ENCODE peak calls at places on chromosomes 7 and 10, in eight cellular contexts. One of them, this sample, is unnamed.

GRCh38 chr10:78634389-78634815 is 434.4 kb upstream of the ZMIZ1 start:
- DNase-seq in transverse colon: no peak
- DNase-seq in AG04449: no peak
- DNase-seq in fibroblast of lung: peak; percentile 39
- DNase-seq in kidney epithelial cell: peak; percentile 26
- DNase-seq in neural crest cell: no peak
- DNase-seq in fibroblast of pulmonary artery: peak; percentile 13
- DNase-seq in tibial nerve: no peak
- DNase-seq in this sample: no peak

GRCh38 chr10:43252785-43253341 is 14.0 kb downstream of the RASGEF1A start:
- DNase-seq in fibroblast of lung: no peak
- DNase-seq in neural crest cell: no peak
- DNase-seq in kidney epithelial cell: no peak
- DNase-seq in tibial nerve: peak; percentile 8
- DNase-seq in AG04449: no peak
- DNase-seq in fibroblast of pulmonary artery: no peak
- DNase-seq in transverse colon: no peak
- DNase-seq in this sample: no peak

GRCh38 chr10:132417957-132418441 is 21.0 kb downstream of the PWWP2B start:
- DNase-seq in transverse colon: peak; percentile 66
- DNase-seq in tibial nerve: no peak
- DNase-seq in fibroblast of lung: no peak
- DNase-seq in AG04449: no peak
- DNase-seq in fibroblast of pulmonary artery: no peak
- DNase-seq in neural crest cell: no peak
- DNase-seq in kidney epithelial cell: no peak
- DNase-seq in this sample: no peak

GRCh38 chr10:77111611-77112550 is 525.7 kb downstream of the KCNMA1 start:
- DNase-seq in neural crest cell: peak; percentile 37
- DNase-seq in transverse colon: no peak
- DNase-seq in fibroblast of pulmonary artery: peak; percentile 80
- DNase-seq in tibial nerve: no peak
- DNase-seq in AG04449: peak; percentile 52
- DNase-seq in kidney epithelial cell: peak; percentile 67
- DNase-seq in fibroblast of lung: peak; percentile 76
- DNase-seq in this sample: peak; percentile 46

GRCh38 chr10:110802090-110802489 is 69.6 kb upstream of the PDCD4 start:
- DNase-seq in kidney epithelial cell: peak; percentile 55
- DNase-seq in neural crest cell: no peak
- DNase-seq in fibroblast of pulmonary artery: peak; percentile 70
- DNase-seq in tibial nerve: no peak
- DNase-seq in transverse colon: no peak
- DNase-seq in fibroblast of lung: peak; percentile 67
- DNase-seq in AG04449: peak; percentile 60
- DNase-seq in this sample: no peak

GRCh38 chr7:22356855-22357310 is at the start of gene RAPGEF5:
- DNase-seq in fibroblast of lung: peak; percentile 3
- DNase-seq in kidney epithelial cell: no peak
- DNase-seq in tibial nerve: no peak
- DNase-seq in neural crest cell: peak; percentile 12
- DNase-seq in transverse colon: peak; percentile 75
- DNase-seq in AG04449: no peak
- DNase-seq in fibroblast of pulmonary artery: no peak
- DNase-seq in this sample: peak; percentile 40

GRCh38 chr10:31769564-31769963 is 159.1 kb downstream of the ARHGAP12 start:
- DNase-seq in fibroblast of pulmonary artery: peak; percentile 46
- DNase-seq in fibroblast of lung: peak; percentile 39
- DNase-seq in neural crest cell: no peak
- DNase-seq in transverse colon: no peak
- DNase-seq in tibial nerve: no peak
- DNase-seq in AG04449: no peak
- DNase-seq in kidney epithelial cell: no peak
- DNase-seq in this sample: no peak

GRCh38 chr10:13206546-13207443 is 27.4 kb downstream of the UCMA start:
- DNase-seq in fibroblast of lung: peak; percentile 77
- DNase-seq in neural crest cell: no peak
- DNase-seq in fibroblast of pulmonary artery: peak; percentile 79
- DNase-seq in transverse colon: no peak
- DNase-seq in AG04449: no peak
- DNase-seq in kidney epithelial cell: no peak
- DNase-seq in tibial nerve: no peak
- DNase-seq in this sample: peak; percentile 12

GRCh38 chr10:132500781-132501415 is 36.7 kb upstream of the INPP5A start:
- DNase-seq in transverse colon: no peak
- DNase-seq in AG04449: no peak
- DNase-seq in fibroblast of lung: no peak
- DNase-seq in kidney epithelial cell: peak; percentile 42
- DNase-seq in neural crest cell: no peak
- DNase-seq in tibial nerve: no peak
- DNase-seq in fibroblast of pulmonary artery: no peak
- DNase-seq in this sample: no peak

GRCh38 chr7:108771853-108772252 is 202.2 kb downstream of the DNAJB9 start:
- DNase-seq in neural crest cell: no peak
- DNase-seq in transverse colon: no peak
- DNase-seq in tibial nerve: no peak
- DNase-seq in fibroblast of pulmonary artery: no peak
- DNase-seq in kidney epithelial cell: no peak
- DNase-seq in fibroblast of lung: no peak
- DNase-seq in AG04449: no peak
- DNase-seq in this sample: no peak

GRCh38 chr10:62048919-62049636 is 147.6 kb downstream of the ARID5B start:
- DNase-seq in AG04449: peak; percentile 94
- DNase-seq in neural crest cell: peak; percentile 57
- DNase-seq in fibroblast of pulmonary artery: peak; percentile 99
- DNase-seq in transverse colon: peak; percentile 79
- DNase-seq in tibial nerve: peak; percentile 85
- DNase-seq in kidney epithelial cell: peak; percentile 94
- DNase-seq in fibroblast of lung: peak; percentile 98
- DNase-seq in this sample: peak; percentile 25

GRCh38 chr10:35639651-35640311 is 2.3 kb downstream of the FZD8 start:
- DNase-seq in tibial nerve: no peak
- DNase-seq in transverse colon: peak; percentile 14
- DNase-seq in fibroblast of pulmonary artery: peak; percentile 47
- DNase-seq in neural crest cell: peak; percentile 34
- DNase-seq in AG04449: no peak
- DNase-seq in fibroblast of lung: peak; percentile 33
- DNase-seq in kidney epithelial cell: no peak
- DNase-seq in this sample: peak; percentile 45

GRCh38 chr7:41693150-41693997 is 9.5 kb downstream of the INHBA start:
- DNase-seq in fibroblast of lung: peak; percentile 66
- DNase-seq in transverse colon: no peak
- DNase-seq in neural crest cell: no peak
- DNase-seq in kidney epithelial cell: no peak
- DNase-seq in AG04449: no peak
- DNase-seq in tibial nerve: no peak
- DNase-seq in fibroblast of pulmonary artery: peak; percentile 67
- DNase-seq in this sample: no peak

GRCh38 chr10:58518775-58519174 is 6.1 kb downstream of the BICC1 start:
- DNase-seq in transverse colon: no peak
- DNase-seq in kidney epithelial cell: peak; percentile 74
- DNase-seq in AG04449: no peak
- DNase-seq in fibroblast of lung: no peak
- DNase-seq in neural crest cell: no peak
- DNase-seq in tibial nerve: no peak
- DNase-seq in fibroblast of pulmonary artery: no peak
- DNase-seq in this sample: no peak

GRCh38 chr7:7642081-7642480 is 1.5 kb downstream of the UMAD1 start:
- DNase-seq in tibial nerve: no peak
- DNase-seq in AG04449: no peak
- DNase-seq in transverse colon: peak; percentile 69
- DNase-seq in neural crest cell: no peak
- DNase-seq in kidney epithelial cell: no peak
- DNase-seq in fibroblast of pulmonary artery: no peak
- DNase-seq in fibroblast of lung: no peak
- DNase-seq in this sample: no peak

GRCh38 chr10:120400601-120401000 is 56.4 kb upstream of the PLPP4 start:
- DNase-seq in transverse colon: no peak
- DNase-seq in fibroblast of pulmonary artery: no peak
- DNase-seq in kidney epithelial cell: no peak
- DNase-seq in AG04449: no peak
- DNase-seq in fibroblast of lung: no peak
- DNase-seq in tibial nerve: no peak
- DNase-seq in neural crest cell: no peak
- DNase-seq in this sample: no peak

GRCh38 chr10:106973301-106973700 is 191.2 kb downstream of the SORCS1 start:
- DNase-seq in fibroblast of pulmonary artery: no peak
- DNase-seq in tibial nerve: no peak
- DNase-seq in transverse colon: no peak
- DNase-seq in AG04449: no peak
- DNase-seq in fibroblast of lung: no peak
- DNase-seq in neural crest cell: no peak
- DNase-seq in kidney epithelial cell: no peak
- DNase-seq in this sample: no peak

GRCh38 chr7:95330194-95331003 is 6.1 kb upstream of the PON1 start:
- DNase-seq in AG04449: no peak
- DNase-seq in fibroblast of pulmonary artery: peak; percentile 14
- DNase-seq in neural crest cell: no peak
- DNase-seq in kidney epithelial cell: no peak
- DNase-seq in transverse colon: no peak
- DNase-seq in tibial nerve: no peak
- DNase-seq in fibroblast of lung: peak; percentile 16
- DNase-seq in this sample: no peak

GRCh38 chr10:69088471-69088769 is 517 bp downstream of the SRGN start:
- DNase-seq in fibroblast of pulmonary artery: peak; percentile 47
- DNase-seq in transverse colon: no peak
- DNase-seq in kidney epithelial cell: no peak
- DNase-seq in fibroblast of lung: no peak
- DNase-seq in neural crest cell: no peak
- DNase-seq in tibial nerve: no peak
- DNase-seq in AG04449: no peak
- DNase-seq in this sample: no peak

GRCh38 chr7:52088008-52088787 is 771.6 kb upstream of the COBL start:
- DNase-seq in neural crest cell: peak; percentile 56
- DNase-seq in fibroblast of pulmonary artery: no peak
- DNase-seq in transverse colon: no peak
- DNase-seq in fibroblast of lung: no peak
- DNase-seq in kidney epithelial cell: no peak
- DNase-seq in AG04449: no peak
- DNase-seq in tibial nerve: no peak
- DNase-seq in this sample: peak; percentile 47
- TF ChIP-seq CTCF in neural crest cell: peak; percentile 28
- TF ChIP-seq CTCF in fibroblast of pulmonary artery: no peak
- TF ChIP-seq CTCF in transverse colon: no peak
- TF ChIP-seq CTCF in fibroblast of lung: no peak
- TF ChIP-seq CTCF in kidney epithelial cell: peak; percentile 46
- TF ChIP-seq CTCF in AG04449: no peak
- TF ChIP-seq CTCF in tibial nerve: no peak
- TF ChIP-seq CTCF in this sample: no peak

GRCh38 chr10:48459270-48460147 is 145.4 kb downstream of the ARHGAP22 start:
- DNase-seq in kidney epithelial cell: no peak
- DNase-seq in transverse colon: no peak
- DNase-seq in fibroblast of pulmonary artery: no peak
- DNase-seq in AG04449: no peak
- DNase-seq in tibial nerve: no peak
- DNase-seq in neural crest cell: no peak
- DNase-seq in fibroblast of lung: no peak
- DNase-seq in this sample: no peak

GRCh38 chr10:48456808-48457761 is 147.8 kb downstream of the ARHGAP22 start:
- DNase-seq in transverse colon: no peak
- DNase-seq in kidney epithelial cell: no peak
- DNase-seq in AG04449: no peak
- DNase-seq in tibial nerve: no peak
- DNase-seq in fibroblast of pulmonary artery: no peak
- DNase-seq in fibroblast of lung: no peak
- DNase-seq in neural crest cell: no peak
- DNase-seq in this sample: no peak

GRCh38 chr10:48460148-48460545 is 144.7 kb downstream of the ARHGAP22 start:
- DNase-seq in tibial nerve: no peak
- DNase-seq in fibroblast of lung: no peak
- DNase-seq in transverse colon: no peak
- DNase-seq in AG04449: no peak
- DNase-seq in fibroblast of pulmonary artery: no peak
- DNase-seq in kidney epithelial cell: no peak
- DNase-seq in neural crest cell: no peak
- DNase-seq in this sample: no peak

GRCh38 chr10:48457949-48458661 is 146.8 kb downstream of the ARHGAP22 start:
- DNase-seq in fibroblast of lung: no peak
- DNase-seq in transverse colon: no peak
- DNase-seq in kidney epithelial cell: no peak
- DNase-seq in AG04449: no peak
- DNase-seq in neural crest cell: no peak
- DNase-seq in tibial nerve: no peak
- DNase-seq in fibroblast of pulmonary artery: no peak
- DNase-seq in this sample: no peak

GRCh38 chr10:48458662-48459048 is 146.2 kb downstream of the ARHGAP22 start:
- DNase-seq in fibroblast of pulmonary artery: no peak
- DNase-seq in transverse colon: no peak
- DNase-seq in kidney epithelial cell: no peak
- DNase-seq in AG04449: no peak
- DNase-seq in fibroblast of lung: no peak
- DNase-seq in tibial nerve: no peak
- DNase-seq in neural crest cell: no peak
- DNase-seq in this sample: no peak
- TF ChIP-seq CTCF in fibroblast of pulmonary artery: no peak
- TF ChIP-seq CTCF in transverse colon: no peak
- TF ChIP-seq CTCF in kidney epithelial cell: no peak
- TF ChIP-seq CTCF in AG04449: no peak
- TF ChIP-seq CTCF in fibroblast of lung: no peak
- TF ChIP-seq CTCF in tibial nerve: no peak
- TF ChIP-seq CTCF in neural crest cell: no peak
- TF ChIP-seq CTCF in this sample: no peak

DNA sequence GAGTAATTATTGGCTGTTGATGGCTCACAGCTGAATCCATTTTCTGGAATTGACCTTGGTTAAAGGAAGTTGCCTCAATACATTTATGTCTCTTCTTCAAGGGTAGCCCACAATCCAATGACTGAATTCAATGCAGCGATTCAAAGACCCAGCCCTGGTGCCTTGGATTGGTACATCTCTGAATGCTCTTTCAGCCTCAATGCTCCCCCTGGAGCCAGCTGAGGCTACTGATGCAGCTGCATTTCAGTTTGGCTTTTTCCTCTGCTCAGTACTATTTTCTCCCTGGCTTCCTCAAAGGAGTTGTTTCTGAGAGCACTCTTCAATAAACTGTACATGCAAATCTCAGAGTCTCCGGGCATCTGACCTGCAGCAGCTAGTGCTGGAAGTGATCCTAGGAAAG is 633 bp upstream of the EBLN1 start:
- DNase-seq in AG04449: no peak
- DNase-seq in fibroblast of pulmonary artery: peak; percentile 4
- DNase-seq in kidney epithelial cell: no peak
- DNase-seq in fibroblast of lung: peak; percentile 1
- DNase-seq in neural crest cell: no peak
- DNase-seq in tibial nerve: no peak
- DNase-seq in transverse colon: no peak
- DNase-seq in this sample: no peak
- TF ChIP-seq CTCF in AG04449: no peak
- TF ChIP-seq CTCF in fibroblast of pulmonary artery: peak; percentile 32
- TF ChIP-seq CTCF in kidney epithelial cell: no peak
- TF ChIP-seq CTCF in fibroblast of lung: peak; percentile 30
- TF ChIP-seq CTCF in neural crest cell: peak; percentile 24
- TF ChIP-seq CTCF in tibial nerve: no peak
- TF ChIP-seq CTCF in transverse colon: no peak
- TF ChIP-seq CTCF in this sample: no peak

DNA sequence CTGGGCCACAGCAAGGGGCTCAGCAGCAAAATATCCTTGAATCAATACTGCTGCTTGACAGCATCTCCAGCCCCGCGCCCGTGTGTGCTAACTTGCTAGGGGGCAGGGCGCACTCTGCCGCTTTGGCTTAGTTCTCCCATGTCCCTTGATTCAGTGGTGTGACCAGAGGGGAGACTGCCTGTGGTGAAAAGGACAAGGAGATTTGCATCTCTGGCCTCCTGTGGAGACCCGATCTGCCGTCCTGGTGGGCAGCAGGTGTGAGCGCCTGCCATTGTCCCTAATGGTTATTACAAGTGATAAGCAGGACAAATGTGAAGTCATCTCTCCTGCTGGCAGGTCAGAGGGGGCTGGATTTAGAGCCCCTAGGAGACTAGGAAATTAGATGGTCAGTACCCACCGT is 500.2 kb upstream of the GALNT17 start:
- DNase-seq in neural crest cell: no peak
- DNase-seq in AG04449: no peak
- DNase-seq in tibial nerve: no peak
- DNase-seq in fibroblast of pulmonary artery: no peak
- DNase-seq in fibroblast of lung: no peak
- DNase-seq in kidney epithelial cell: no peak
- DNase-seq in transverse colon: no peak
- DNase-seq in this sample: no peak
- TF ChIP-seq CTCF in neural crest cell: no peak
- TF ChIP-seq CTCF in AG04449: no peak
- TF ChIP-seq CTCF in tibial nerve: no peak
- TF ChIP-seq CTCF in fibroblast of pulmonary artery: no peak
- TF ChIP-seq CTCF in fibroblast of lung: no peak
- TF ChIP-seq CTCF in kidney epithelial cell: no peak
- TF ChIP-seq CTCF in transverse colon: no peak
- TF ChIP-seq CTCF in this sample: no peak